ENCODE peak calls at places on chromosomes 2 and 18, in seven cellular contexts. Q is GM23338; E is activated CD4-positive, alpha-beta T cell treated with anti-CD3 and anti-CD28 coated beads for 36 hours; J is activated CD8-positive, alpha-beta T cell treated with anti-CD3 and anti-CD28 coated beads, Interleukin-2, amount 10 ng/mL, durations not matched to agents 7 days and 5 days; P is left ventricle myocardium superior; F is aorta; N is A549. O is an unnamed sample.
A peak's percentile ranks its signal among the peaks of the same experiment; 100 is the strongest.

GRCh38 chr2:136363470-136363869 is 245.5 kb upstream of the CXCR4 start:
- ATAC-seq in Q (peak; percentile 32), E (no peak), J (no peak), P (no peak), F (no peak), N (no peak), O (no peak)

GRCh38 chr2:15708865-15709820 is 117.5 kb downstream of the DDX1 start:
- ATAC-seq in Q (no peak), E (no peak), J (no peak), P (peak; percentile 56), F (no peak), N (no peak), O (peak; percentile 17)

GRCh38 chr18:59672125-59672769 is 25.0 kb downstream of the CCBE1 start:
- ATAC-seq in Q (no peak), E (no peak), J (no peak), P (peak; percentile 22), F (no peak), N (no peak), O (no peak)

GRCh38 chr2:178328037-178328436 is 122.9 kb downstream of the PRKRA start:
- ATAC-seq in Q (no peak), E (no peak), J (no peak), P (no peak), F (no peak), N (no peak), O (no peak)

GRCh38 chr2:227853765-227854271 is 17.6 kb upstream of the DAW1 start:
- ATAC-seq in Q (no peak), E (no peak), J (no peak), P (no peak), F (no peak), N (peak; percentile 59), O (peak; percentile 32)

GRCh38 chr2:77521931-77522470 is at the start of gene LRRTM4:
- ATAC-seq in Q (peak; percentile 63), E (no peak), J (no peak), P (peak; percentile 92), F (no peak), N (no peak), O (no peak)

GRCh38 chr2:177882501-177882900 is 190.1 kb downstream of the PDE11A start:
- ATAC-seq in Q (no peak), E (no peak), J (no peak), P (peak; percentile 54), F (no peak), N (no peak), O (no peak)

GRCh38 chr18:7576685-7577084 is 9.6 kb downstream of the PTPRM start:
- ATAC-seq in Q (no peak), E (no peak), J (no peak), P (no peak), F (no peak), N (no peak), O (no peak)

GRCh38 chr2:186879312-186879711 is 30.3 kb upstream of the ZSWIM2 start:
- ATAC-seq in Q (no peak), E (no peak), J (no peak), P (no peak), F (no peak), N (no peak), O (no peak)

GRCh38 chr2:216858312-216858711 is 1.6 kb downstream of the TNP1 start:
- ATAC-seq in Q (no peak), E (peak; percentile 67), J (peak; percentile 20), P (no peak), F (no peak), N (no peak), O (no peak)